ENCODE peak calls at places on chromosome 12, in five cellular contexts. O, D, S, C and J are unnamed samples. For H3K4me1, the result is how much of the 10 kb centered on the place peaks cover.

GRCh38 chr12:82407481-82407880 is 49.2 kb downstream of the METTL25 start:
- DNase-seq in O (no peak), S (no peak), C (no peak), D (no peak), J (no peak)

GRCh38 chr12:3305904-3306619 is 184.9 kb upstream of the PRMT8 start:
- DNase-seq in D (no peak), C (no peak), O (no peak), S (no peak), J (no peak)

GRCh38 chr12:132489078-132489601 is 811 bp upstream of the FBRSL1 start:
- DNase-seq in C (peak), S (no peak), D (peak), O (no peak), J (no peak)

GRCh38 chr12:87603727-87604126 is 425.5 kb downstream of the C12orf50 start:
- DNase-seq in O (no peak), C (no peak), S (no peak), D (no peak), J (no peak)

GRCh38 chr12:14960548-14961465 is 594 bp downstream of the ARHGDIB start:
- DNase-seq in C (peak), S (peak), D (no peak), O (no peak), J (peak)

GRCh38 chr12:69341328-69341727 is 6.9 kb upstream of the LYZ start:
- DNase-seq in O (no peak), D (no peak), C (no peak), S (no peak), J (no peak)

GRCh38 chr12:4899361-4899760 is 10.3 kb upstream of the KCNA1 start:
- DNase-seq in O (no peak), S (peak), C (no peak), D (no peak), J (no peak)

GRCh38 chr12:6281081-6281809 is 29.2 kb upstream of the PLEKHG6 start:
- DNase-seq in C (no peak), O (no peak), D (no peak), S (no peak), J (no peak)

GRCh38 chr12:112380663-112381420 is 1.4 kb downstream of the HECTD4 start:
- DNase-seq in C (peak), O (no peak), S (peak), D (no peak), J (no peak)

GRCh38 chr12:55946553-55946952 is 15.6 kb downstream of the DGKA start:
- DNase-seq in S (no peak), D (no peak), O (no peak), C (no peak), J (no peak)

GRCh38 chr12:60148831-60149230 is 553.0 kb downstream of the SLC16A7 start:
- DNase-seq in C (peak), S (no peak), O (no peak), D (no peak), J (no peak)

GRCh38 chr12:34097213-34097612 is 74.9 kb downstream of the ALG10 start:
- DNase-seq in S (no peak), C (no peak), O (no peak), D (no peak), J (no peak)

GRCh38 chr12:54230555-54230954 is 41.8 kb upstream of the SMUG1 start:
- DNase-seq in D (no peak), C (no peak), O (no peak), S (no peak), J (no peak)

GRCh38 chr12:101108130-101108529 is 101.9 kb downstream of the SLC5A8 start:
- DNase-seq in O (no peak), D (no peak), C (no peak), S (peak), J (no peak)

GRCh38 chr12:107379852-107380567 is 286.7 kb upstream of the CRY1 start:
- DNase-seq in O (no peak), C (peak), D (no peak), S (no peak), J (no peak)

GRCh38 chr12:115468087-115468510 is 784.1 kb upstream of the TBX3 start:
- DNase-seq in S (no peak), C (peak), D (no peak), O (no peak), J (no peak)

GRCh38 chr12:114919479-114919878 is 235.5 kb upstream of the TBX3 start:
- DNase-seq in O (no peak), D (no peak), C (no peak), S (no peak), J (no peak)

GRCh38 chr12:50986961-50987737 is 34.8 kb downstream of the HIGD1C start:
- DNase-seq in S (peak), D (peak), C (peak), O (no peak), J (no peak)

GRCh38 chr12:52230364-52231281 is 2.4 kb upstream of the KRT7 start:
- DNase-seq in D (no peak), C (peak), O (no peak), S (peak), J (peak)

GRCh38 chr12:52228366-52228765 is 4.7 kb upstream of the KRT7 start:
- DNase-seq in C (no peak), O (no peak), S (no peak), D (no peak), J (no peak)

GRCh38 chr12:52228931-52229330 is 4.1 kb upstream of the KRT7 start:
- DNase-seq in D (no peak), O (no peak), S (no peak), C (no peak), J (no peak)

GRCh38 chr12:52231305-52232232 is 1.5 kb upstream of the KRT7 start:
- DNase-seq in O (no peak), C (no peak), S (no peak), D (no peak), J (peak)

DNA sequence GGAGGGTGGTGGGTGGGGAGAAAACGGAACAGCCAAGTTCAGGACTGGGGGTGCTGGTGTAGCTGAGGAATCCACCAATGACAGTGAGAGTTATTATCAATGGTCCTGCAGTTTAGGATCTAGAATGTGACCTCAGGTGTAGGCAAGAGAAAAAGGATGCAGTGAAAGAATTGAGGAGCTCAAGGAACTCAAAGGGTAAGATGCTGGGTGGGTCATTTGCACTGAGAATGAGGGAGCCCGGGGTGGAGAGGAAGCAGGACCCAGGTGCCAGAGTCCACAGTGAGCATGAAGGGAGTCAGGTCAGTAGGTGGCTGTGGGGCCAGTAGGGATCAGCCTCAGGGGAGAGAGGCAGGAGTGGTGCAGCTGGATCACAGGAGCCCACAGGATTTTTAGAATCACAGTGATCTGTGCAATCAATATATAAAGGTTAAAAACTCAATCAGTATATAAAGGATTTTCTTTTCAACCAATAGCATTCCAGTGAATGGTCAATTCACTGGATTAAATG is 3.2 kb upstream of the KRT7 start:
- DNase-seq in S (no peak), O (no peak), D (no peak), C (no peak), J (no peak)
- H3K27ac ChIP-seq in S (no peak), O (no peak), D (no peak), C (peak), J (no peak)

GRCh38 chr12:109482491-109482890 is 5.1 kb downstream of the UBE3B start:
- DNase-seq in D (no peak), O (no peak), C (no peak), S (no peak), J (no peak)
- H3K4me1 ChIP-seq in D (under half), O (under half), C (under half), S (under half), J (under half)

GRCh38 chr12:67085699-67086098 is 183.5 kb upstream of the CAND1 start:
- DNase-seq in D (no peak), O (no peak), C (no peak), S (no peak), J (no peak)

GRCh38 chr12:67091678-67092077 is 177.5 kb upstream of the CAND1 start:
- DNase-seq in S (no peak), C (no peak), D (no peak), O (no peak), J (no peak)

GRCh38 chr12:67086116-67086515 is 183.0 kb upstream of the CAND1 start:
- DNase-seq in O (no peak), S (no peak), C (no peak), D (no peak), J (no peak)

GRCh38 chr12:67091204-67091603 is 178.0 kb upstream of the CAND1 start:
- DNase-seq in O (no peak), D (no peak), C (no peak), S (no peak), J (no peak)

DNA sequence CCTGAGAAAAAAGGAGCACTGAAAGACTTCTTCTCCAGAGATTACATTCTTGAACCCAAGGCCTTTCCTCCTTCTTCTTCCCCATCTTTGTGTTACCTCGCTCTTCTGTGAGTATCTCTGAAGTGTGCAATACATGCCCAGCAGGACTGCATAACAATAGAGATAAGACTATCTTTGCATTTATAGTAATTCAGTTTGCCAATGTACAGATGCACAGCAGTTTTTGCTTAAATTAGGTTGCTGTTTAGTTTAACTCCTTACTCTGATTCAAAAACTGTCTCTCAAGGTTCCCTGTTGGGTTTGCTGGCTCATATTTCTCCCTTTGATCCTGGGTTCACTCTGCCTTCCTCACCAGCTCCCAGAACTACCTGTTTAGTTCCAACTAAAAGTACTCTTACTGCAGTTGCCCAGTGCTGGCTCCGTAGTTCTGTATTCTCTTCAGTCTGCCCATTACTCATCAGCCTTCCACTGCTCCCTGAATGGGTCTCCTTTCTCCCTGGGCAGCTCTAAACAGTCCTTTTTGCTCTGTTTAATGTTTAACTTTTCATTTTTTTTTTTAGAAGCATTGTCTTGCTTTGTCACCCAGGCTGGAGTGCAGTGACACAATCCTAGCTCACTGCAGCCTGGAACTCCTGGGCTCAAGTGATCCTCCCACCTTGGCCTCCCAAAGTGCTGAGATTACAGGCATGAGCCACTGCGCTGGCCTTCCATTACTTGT is 180.6 kb upstream of the CAND1 start:
- DNase-seq in S (peak), D (no peak), O (no peak), C (no peak), J (no peak)
- H3K27ac ChIP-seq in S (no peak), D (no peak), O (no peak), C (no peak), J (no peak)

GRCh38 chr12:131333621-131334440 is 377.1 kb upstream of the SFSWAP start:
- DNase-seq in S (no peak), C (no peak), D (no peak), O (no peak), J (no peak)
- H3K4me1 ChIP-seq in S (under half), C (under half), D (under half), O (under half), J (under half)